ENCODE peak calls at places on chromosomes 4 and X, in nine cellular contexts. T is iPS DF 6.9; G is DMS 273 treated with DMSO at 0.1 percent for 48 hours; J is HL-60; I is glomerular endothelial cell; F is nephron progenitor cell; H is DMS53; O is activated CD8-positive, alpha-beta memory T cell treated with anti-CD3 and anti-CD28 coated beads for 4 hours; P is BJ. S is an unnamed sample.
A peak's percentile ranks its signal among the peaks of the same experiment; 100 is the strongest.

GRCh38 chrX:136354201-136354600 is 53.4 kb downstream of the ADGRG4 start:
- DNase-seq in T (no peak), G (no peak), J (no peak), I (no peak), F (no peak), H (no peak), O (no peak), P (no peak), S (no peak)

GRCh38 chrX:130981836-130982235 is 76.3 kb upstream of the ARHGAP36 start:
- DNase-seq in T (no peak), G (no peak), J (no peak), I (peak; percentile 27), F (no peak), H (no peak), O (no peak), P (no peak), S (no peak)

GRCh38 chrX:10163031-10163430 is 6.3 kb downstream of the CLCN4 start:
- DNase-seq in T (no peak), G (no peak), J (no peak), I (no peak), F (no peak), H (no peak), O (no peak), P (no peak), S (no peak)

GRCh38 chr4:152991361-152991760 is 55.2 kb downstream of the FHDC1 start:
- DNase-seq in T (no peak), G (no peak), J (no peak), I (no peak), F (no peak), H (peak; percentile 63), O (no peak), P (no peak), S (no peak)

GRCh38 chr4:81905966-81906365 is 434.3 kb upstream of the RASGEF1B start:
- DNase-seq in T (no peak), G (no peak), J (no peak), I (no peak), F (no peak), H (peak; percentile 44), O (no peak), P (no peak), S (no peak)

GRCh38 chrX:142938793-142939192 is 86.9 kb upstream of the SPANXN4 start:
- DNase-seq in T (no peak), G (no peak), J (no peak), I (no peak), F (no peak), H (no peak), O (no peak), P (no peak), S (no peak)

GRCh38 chrX:1440506-1440905 is 12.2 kb downstream of the ASMTL start:
- DNase-seq in T (no peak), G (no peak), J (no peak), I (no peak), F (no peak), H (no peak), O (no peak), P (no peak), S (no peak)

GRCh38 chrX:13360146-13360545 is 40.3 kb upstream of the ATXN3L start:
- DNase-seq in T (no peak), G (peak; percentile 34), J (no peak), I (no peak), F (no peak), H (peak; percentile 61), O (no peak), P (no peak), S (no peak)

GRCh38 chr4:154390324-154390723 is 101.3 kb downstream of the DCHS2 start:
- DNase-seq in T (no peak), G (no peak), J (no peak), I (no peak), F (no peak), H (no peak), O (no peak), P (no peak), S (no peak)

GRCh38 chrX:152074163-152074562 is 64.2 kb downstream of the MAGEA10 start:
- DNase-seq in T (no peak), G (no peak), J (no peak), I (no peak), F (no peak), H (no peak), O (no peak), P (no peak), S (no peak)

GRCh38 chr4:3074846-3075651 is 568 bp downstream of the HTT start:
- DNase-seq in T (no peak), G (peak; percentile 17), J (peak; percentile 30), I (no peak), F (peak; percentile 82), H (peak; percentile 88), O (peak; percentile 22), P (no peak), S (peak; percentile 52)

GRCh38 chr4:174697164-174697563 is 131.9 kb downstream of the GLRA3 start:
- DNase-seq in T (no peak), G (no peak), J (no peak), I (no peak), F (no peak), H (no peak), O (no peak), P (peak; percentile 21), S (no peak)

GRCh38 chr4:110636677-110637407 is 14.0 kb upstream of the PITX2 start:
- DNase-seq in T (no peak), G (no peak), J (no peak), I (no peak), F (peak; percentile 80), H (peak; percentile 78), O (no peak), P (no peak), S (peak; percentile 82)

GRCh38 chrX:150038977-150039599 is 100.8 kb upstream of the EOLA2 start:
- DNase-seq in T (no peak), G (no peak), J (no peak), I (no peak), F (no peak), H (no peak), O (no peak), P (no peak), S (no peak)